ENCODE peak calls at places on chromosomes 7 and 10, in five cellular contexts. H is mammary epithelial cell, A is neuronal stem cell, U is K562, D is neural progenitor cell. W is an unnamed sample.

GRCh38 chr7:129053938-129054437 is 923 bp downstream of the TNPO3 start:
- DNase-seq in H (no peak), A (peak; percentile 15), U (no peak), D (no peak), W (peak; percentile 70)

GRCh38 chr7:37265876-37266275 is 182.8 kb downstream of the ELMO1 start:
- DNase-seq in H (no peak), A (no peak), U (no peak), D (no peak), W (no peak)

GRCh38 chr10:127612-128432 is 7.4 kb upstream of the ZMYND11 start:
- DNase-seq in H (no peak), A (no peak), U (no peak), D (no peak), W (no peak)

GRCh38 chr10:23067939-23068775 is 27.2 kb upstream of the MSRB2 start:
- DNase-seq in H (peak; percentile 51), A (peak; percentile 80), U (peak; percentile 76), D (peak; percentile 87), W (peak; percentile 90)

GRCh38 chr7:156969972-156970420 is 20.5 kb downstream of the NOM1 start:
- DNase-seq in H (peak; percentile 85), A (no peak), U (no peak), D (no peak), W (no peak)

GRCh38 chr7:27237735-27238334 is 4.8 kb upstream of the EVX1 start:
- DNase-seq in H (peak; percentile 64), A (no peak), U (no peak), D (no peak), W (peak; percentile 99)

GRCh38 chr10:73807471-73807870 is 3.9 kb downstream of the NDST2 start:
- DNase-seq in H (no peak), A (no peak), U (no peak), D (no peak), W (no peak)

GRCh38 chr7:44538798-44539668 is 2.1 kb downstream of the NPC1L1 start:
- DNase-seq in H (no peak), A (no peak), U (peak; percentile 6), D (no peak), W (peak; percentile 77)

GRCh38 chr7:148807451-148807850 is 76.6 kb downstream of the EZH2 start:
- DNase-seq in H (no peak), A (no peak), U (no peak), D (no peak), W (no peak)

GRCh38 chr10:17200885-17201164 is 647 bp downstream of the TRDMT1 start:
- DNase-seq in H (peak; percentile 50), A (no peak), U (no peak), D (no peak), W (peak; percentile 34)

GRCh38 chr10:86285136-86285790 is 81.3 kb downstream of the GRID1 start:
- DNase-seq in H (no peak), A (no peak), U (no peak), D (no peak), W (peak; percentile 61)

GRCh38 chr7:29457565-29457971 is 106.1 kb upstream of the PRR15 start:
- DNase-seq in H (no peak), A (no peak), U (no peak), D (peak; percentile 18), W (peak; percentile 56)

GRCh38 chr10:4941540-4942330 is 21.5 kb upstream of the AKR1C1 start:
- DNase-seq in H (peak; percentile 48), A (no peak), U (peak; percentile 74), D (no peak), W (peak; percentile 56)

GRCh38 chr10:35353805-35354204 is 17.5 kb downstream of the CCNY start:
- DNase-seq in H (peak; percentile 33), A (no peak), U (no peak), D (no peak), W (peak; percentile 82)

GRCh38 chr10:128912568-128913311 is 554.3 kb upstream of the MGMT start:
- DNase-seq in H (no peak), A (no peak), U (no peak), D (no peak), W (no peak)

GRCh38 chr7:19557726-19558470 is 150.9 kb downstream of the POLR1F start:
- DNase-seq in H (peak; percentile 15), A (no peak), U (no peak), D (no peak), W (no peak)
- H3K27ac ChIP-seq in H (peak overlapping the region; percentile 55), A (no peak overlapping the region), U (no peak overlapping the region), D (no peak overlapping the region), W (peak overlapping the region; percentile 75)

GRCh38 chr7:130380121-130380860 is at the start of gene CPA1:
- DNase-seq in H (no peak), A (no peak), U (no peak), D (no peak), W (peak; percentile 78)
- H2AFZ ChIP-seq in H (peak within 1 kb of the TSS; percentile 84), A (peak within 1 kb of the TSS; percentile 84), U (peak within 1 kb of the TSS; percentile 78), D (peak within 1 kb of the TSS; percentile 64), W (peak within 1 kb of the TSS; percentile 76)

GRCh38 chr10:79115302-79115701 is 46.5 kb downstream of the ZMIZ1 start:
- DNase-seq in H (no peak), A (no peak), U (no peak), D (no peak), W (no peak)

GRCh38 chr10:79111846-79112614 is 43.3 kb downstream of the ZMIZ1 start:
- DNase-seq in H (no peak), A (no peak), U (no peak), D (no peak), W (no peak)

GRCh38 chr10:79113827-79114226 is 45.1 kb downstream of the ZMIZ1 start:
- DNase-seq in H (no peak), A (no peak), U (no peak), D (peak; percentile 38), W (peak; percentile 83)

GRCh38 chr10:79111427-79111826 is 42.7 kb downstream of the ZMIZ1 start:
- DNase-seq in H (peak; percentile 86), A (no peak), U (no peak), D (no peak), W (peak; percentile 96)

GRCh38 chr10:79112898-79113431 is 44.2 kb downstream of the ZMIZ1 start:
- DNase-seq in H (peak; percentile 91), A (no peak), U (no peak), D (no peak), W (peak; percentile 98)
- H3K4me1 ChIP-seq in H (peaks cover 51% of the 10 kb centered on the region), A (peaks cover 41% of the 10 kb centered on the region), U (peaks cover 38% of the 10 kb centered on the region), D (peaks cover 22% of the 10 kb centered on the region), W (peaks cover 63% of the 10 kb centered on the region)

DNA sequence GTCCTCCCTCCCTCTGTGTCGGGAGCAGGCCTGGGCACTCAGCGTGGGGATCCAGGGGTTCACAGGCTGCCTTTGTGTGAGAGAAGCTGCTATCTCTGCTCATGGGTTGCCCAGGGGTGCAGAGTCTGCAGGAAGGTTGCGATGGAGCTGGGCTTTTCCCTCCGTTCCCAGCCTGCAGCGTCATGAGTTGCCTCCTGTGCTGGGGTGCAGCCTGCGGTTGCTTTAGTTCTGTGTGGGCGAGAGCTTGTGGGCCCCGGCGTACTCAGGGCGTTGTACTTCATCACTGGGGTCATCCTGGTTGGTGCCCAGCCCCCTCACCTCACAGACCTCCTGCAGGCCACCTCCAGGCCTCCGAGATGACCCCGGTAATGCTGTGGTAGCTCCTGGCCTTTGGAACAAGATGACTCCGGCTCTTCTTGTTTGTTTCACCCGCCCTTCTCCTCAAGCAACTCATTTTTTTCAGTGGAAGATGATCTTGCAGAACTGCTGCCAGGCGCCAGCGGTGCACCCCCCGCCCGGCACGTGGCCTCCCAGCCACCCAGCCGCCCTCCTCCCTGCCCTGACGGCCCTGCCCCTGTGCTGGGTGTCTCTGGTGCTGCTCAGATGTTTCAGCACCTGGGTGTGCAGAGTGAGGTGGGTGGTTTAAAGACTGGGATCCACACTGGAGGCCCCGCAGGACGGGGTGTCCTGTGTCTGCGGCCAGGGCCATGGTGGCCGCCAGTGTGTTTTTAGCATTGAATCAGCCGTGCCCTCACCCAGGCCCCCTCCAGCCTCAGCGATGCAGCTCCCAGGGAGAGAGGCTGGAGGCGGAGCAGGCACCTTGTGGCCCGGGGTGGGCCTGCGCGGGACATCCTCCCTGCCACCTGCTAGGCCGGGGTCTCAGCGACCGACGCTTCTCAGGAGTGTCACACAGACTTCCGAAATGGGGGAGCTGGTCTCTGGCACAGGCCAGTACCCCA is 7.2 kb downstream of the AP5Z1 start:
- DNase-seq in H (no peak), A (no peak), U (no peak), D (no peak), W (no peak)
- H3K27ac ChIP-seq in H (no peak overlapping the region), A (no peak overlapping the region), U (no peak overlapping the region), D (no peak overlapping the region), W (no peak overlapping the region)

GRCh38 chr10:3224241-3224640 is 51.7 kb upstream of the PITRM1 start:
- DNase-seq in H (no peak), A (no peak), U (no peak), D (no peak), W (no peak)

GRCh38 chr10:3228610-3228945 is 56.0 kb upstream of the PITRM1 start:
- DNase-seq in H (no peak), A (no peak), U (no peak), D (no peak), W (no peak)

GRCh38 chr10:3225589-3225988 is 53.0 kb upstream of the PITRM1 start:
- DNase-seq in H (peak; percentile 38), A (no peak), U (no peak), D (no peak), W (no peak)

GRCh38 chr10:3229815-3230214 is 57.2 kb upstream of the PITRM1 start:
- DNase-seq in H (peak; percentile 29), A (no peak), U (no peak), D (no peak), W (no peak)

DNA sequence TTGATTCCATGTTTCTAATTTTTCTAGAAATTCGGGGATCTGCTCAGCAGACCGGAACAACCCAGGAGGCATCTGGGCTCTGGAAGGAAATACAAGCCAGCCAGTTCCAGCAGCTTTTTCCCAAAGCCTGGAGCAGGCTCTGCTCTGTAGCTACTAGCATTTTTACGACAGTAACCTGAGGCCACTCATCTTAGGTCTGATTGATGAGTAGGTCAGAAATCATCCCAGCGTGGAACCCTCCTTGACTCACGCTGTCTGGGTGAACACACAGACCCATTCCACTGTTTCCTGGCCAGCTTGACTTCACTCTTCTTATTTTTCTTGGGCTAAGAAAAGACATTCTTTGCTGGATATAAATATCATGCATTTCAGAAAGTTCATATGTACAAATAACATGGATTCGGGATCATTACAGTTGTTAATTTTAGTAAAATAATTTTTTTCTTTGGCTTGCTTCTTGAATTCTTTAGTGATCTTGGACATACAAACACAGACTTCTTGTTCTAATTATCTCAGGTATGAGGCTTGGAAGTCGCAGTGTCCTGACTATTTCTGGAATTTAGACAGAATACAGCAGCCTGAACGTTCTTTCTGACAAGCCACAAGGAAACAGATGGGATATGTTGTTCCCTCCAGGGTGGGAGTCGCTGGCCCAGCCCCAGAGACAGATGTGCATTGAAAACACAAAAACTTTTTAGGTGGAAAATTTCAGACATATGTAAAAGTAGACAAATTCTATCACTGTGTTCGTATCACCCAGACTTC is 54.6 kb upstream of the PITRM1 start:
- DNase-seq in H (peak; percentile 87), A (no peak), U (no peak), D (no peak), W (no peak)
- H2AFZ ChIP-seq in H (no peak overlapping the region), A (no peak overlapping the region), U (no peak overlapping the region), D (no peak overlapping the region), W (no peak overlapping the region)

GRCh38 chr10:11144626-11145497 is 127.2 kb downstream of the CELF2 start:
- DNase-seq in H (no peak), A (no peak), U (no peak), D (peak; percentile 14), W (no peak)

GRCh38 chr10:11146402-11147171 is 128.9 kb downstream of the CELF2 start:
- DNase-seq in H (no peak), A (no peak), U (peak; percentile 33), D (no peak), W (no peak)

GRCh38 chr10:11147723-11148122 is 130.1 kb downstream of the CELF2 start:
- DNase-seq in H (no peak), A (no peak), U (no peak), D (peak; percentile 30), W (no peak)

GRCh38 chr10:11143240-11143639 is 125.6 kb downstream of the CELF2 start:
- DNase-seq in H (no peak), A (no peak), U (no peak), D (no peak), W (no peak)

GRCh38 chr10:11145498-11145855 is 127.8 kb downstream of the CELF2 start:
- DNase-seq in H (no peak), A (no peak), U (peak; percentile 22), D (no peak), W (no peak)
- H3K4me1 ChIP-seq in H (no peaks in the 10 kb centered on the region), A (peaks cover 1% of the 10 kb centered on the region), U (peaks cover 49% of the 10 kb centered on the region), D (peaks cover 19% of the 10 kb centered on the region), W (no peaks in the 10 kb centered on the region)